ENCODE peak calls at places on chromosome 13, in five cellular contexts. C is gastrocnemius medialis, Y is GM10248, T is PC-3, I is uterus. E is an unnamed sample.

GRCh38 chr13:29706923-29707322 is 111.4 kb upstream of the SLC7A1 start:
- DNase-seq in C (no peak), Y (no peak), T (no peak), I (no peak), E (no peak)

GRCh38 chr13:73358606-73359005 is 299.8 kb downstream of the KLF5 start:
- DNase-seq in C (no peak), Y (no peak), T (no peak), I (no peak), E (no peak)

GRCh38 chr13:92158335-92158734 is 759.9 kb downstream of the GPC5 start:
- DNase-seq in C (no peak), Y (no peak), T (peak; percentile 58), I (no peak), E (no peak)

GRCh38 chr13:40113644-40114304 is 458.3 kb downstream of the COG6 start:
- DNase-seq in C (no peak), Y (no peak), T (no peak), I (peak; percentile 56), E (no peak)

GRCh38 chr13:25192489-25192888 is 20.4 kb upstream of the AMER2 start:
- DNase-seq in C (no peak), Y (no peak), T (no peak), I (no peak), E (no peak)

GRCh38 chr13:98454389-98454881 is 122.5 kb downstream of the STK24 start:
- DNase-seq in C (no peak), Y (no peak), T (peak; percentile 34), I (no peak), E (no peak)

GRCh38 chr13:76832258-76832988 is 53.8 kb downstream of the KCTD12 start:
- DNase-seq in C (no peak), Y (no peak), T (no peak), I (no peak), E (no peak)

GRCh38 chr13:114096031-114096485 is 36.4 kb downstream of the RASA3 start:
- DNase-seq in C (no peak), Y (no peak), T (no peak), I (peak; percentile 7), E (no peak)

GRCh38 chr13:23657056-23657455 is 86.8 kb downstream of the TNFRSF19 start:
- DNase-seq in C (no peak), Y (no peak), T (no peak), I (no peak), E (no peak)

GRCh38 chr13:33230178-33230881 is 55.2 kb downstream of the STARD13 start:
- DNase-seq in C (no peak), Y (no peak), T (peak; percentile 63), I (no peak), E (no peak)

GRCh38 chr13:33231339-33231738 is 54.2 kb downstream of the STARD13 start:
- DNase-seq in C (no peak), Y (no peak), T (peak; percentile 22), I (no peak), E (no peak)

GRCh38 chr13:33227927-33228644 is 57.5 kb downstream of the STARD13 start:
- DNase-seq in C (peak; percentile 32), Y (no peak), T (no peak), I (no peak), E (no peak)

GRCh38 chr13:33229446-33230177 is 55.9 kb downstream of the STARD13 start:
- DNase-seq in C (no peak), Y (no peak), T (no peak), I (no peak), E (no peak)

DNA sequence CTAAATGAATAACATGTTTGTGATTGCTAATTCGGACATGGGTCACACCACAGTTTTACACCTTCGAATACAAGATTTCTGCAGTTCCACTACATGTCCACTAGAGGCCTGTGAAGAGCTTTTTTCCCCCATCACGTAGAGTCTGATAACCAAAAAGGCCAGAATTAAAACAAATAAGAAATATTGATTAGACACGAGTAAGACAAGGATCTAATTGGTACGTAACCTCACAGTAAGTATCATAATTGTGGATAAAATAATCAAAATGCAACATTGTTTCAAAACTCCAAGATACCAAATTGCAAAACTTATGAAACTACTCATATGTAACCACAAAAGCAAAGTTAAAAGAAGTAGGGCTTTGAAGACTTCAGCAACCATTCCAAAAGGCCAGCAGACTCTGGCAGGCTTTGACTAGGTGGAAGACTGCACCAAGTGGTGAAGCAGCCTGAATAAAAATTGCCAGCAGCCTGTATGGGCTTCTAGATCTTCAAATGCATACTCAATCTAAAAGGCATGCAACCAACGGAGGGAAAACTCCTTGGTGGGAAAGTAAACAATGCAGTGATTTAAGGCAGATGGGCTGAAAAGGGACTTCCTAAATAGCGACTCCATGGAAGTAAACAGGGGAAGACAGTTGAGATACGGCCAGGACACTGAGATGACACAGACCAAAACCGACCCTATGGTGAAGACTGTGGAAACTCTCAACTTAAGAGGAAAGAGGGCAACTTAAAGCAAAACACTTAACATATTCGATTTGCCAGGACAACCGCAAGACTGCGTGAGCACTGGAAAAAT is 56.7 kb downstream of the STARD13 start:
- DNase-seq in C (no peak), Y (peak; percentile 60), T (peak; percentile 57), I (no peak), E (no peak)
- TF ChIP-seq CTCF in C (peak; percentile 88), Y (peak; percentile 78), T (peak; percentile 90), I (peak; percentile 89), E (peak; percentile 79)

DNA sequence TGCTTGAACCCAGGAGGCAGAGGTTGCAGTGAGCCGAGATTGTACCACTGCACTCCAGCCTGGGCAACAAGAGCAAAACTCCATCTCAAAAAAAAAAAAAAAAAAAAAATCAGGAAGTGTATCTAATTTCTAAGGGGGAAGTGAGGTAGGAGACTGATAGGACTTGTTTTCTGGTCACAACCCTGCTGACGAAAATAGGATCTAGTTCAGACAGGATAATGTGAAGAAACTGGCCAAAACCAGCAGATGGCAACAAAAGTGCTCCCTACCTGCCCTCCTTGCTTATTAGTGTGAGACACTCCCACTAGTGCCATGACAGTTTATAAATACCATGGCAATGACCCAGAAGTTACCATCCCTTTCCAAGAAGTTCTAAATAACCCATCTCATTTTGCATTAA is 36.0 kb upstream of the KPNA3 start:
- DNase-seq in C (no peak), Y (no peak), T (peak; percentile 17), I (no peak), E (no peak)
- TF ChIP-seq CTCF in C (no peak), Y (no peak), T (no peak), I (no peak), E (no peak)

GRCh38 chr13:81927347-81927746 is 1586.4 kb upstream of the SPRY2 start:
- DNase-seq in C (no peak), Y (no peak), T (peak; percentile 23), I (no peak), E (no peak)

DNA sequence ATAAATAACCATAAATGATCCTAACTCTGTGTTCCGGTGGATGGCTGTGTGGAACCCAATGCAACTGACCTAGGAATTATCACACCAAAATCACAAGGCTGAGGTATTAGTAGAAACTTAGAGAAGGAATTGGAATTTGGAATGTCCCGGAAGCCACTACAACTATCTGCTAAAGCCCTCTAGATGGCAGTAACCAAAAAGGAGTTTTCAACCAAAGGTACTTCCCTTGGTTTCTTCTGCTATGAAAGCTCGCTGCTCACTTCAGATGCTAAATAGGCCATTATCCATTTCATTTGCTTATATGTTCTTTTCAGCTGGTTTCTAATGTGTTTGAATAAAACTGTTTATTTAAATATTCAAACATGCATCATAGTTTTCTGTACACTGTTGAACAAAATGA is 1589.1 kb upstream of the SPRY2 start:
- DNase-seq in C (no peak), Y (no peak), T (peak; percentile 42), I (no peak), E (no peak)
- TF ChIP-seq CTCF in C (no peak), Y (no peak), T (peak; percentile 61), I (no peak), E (no peak)

DNA sequence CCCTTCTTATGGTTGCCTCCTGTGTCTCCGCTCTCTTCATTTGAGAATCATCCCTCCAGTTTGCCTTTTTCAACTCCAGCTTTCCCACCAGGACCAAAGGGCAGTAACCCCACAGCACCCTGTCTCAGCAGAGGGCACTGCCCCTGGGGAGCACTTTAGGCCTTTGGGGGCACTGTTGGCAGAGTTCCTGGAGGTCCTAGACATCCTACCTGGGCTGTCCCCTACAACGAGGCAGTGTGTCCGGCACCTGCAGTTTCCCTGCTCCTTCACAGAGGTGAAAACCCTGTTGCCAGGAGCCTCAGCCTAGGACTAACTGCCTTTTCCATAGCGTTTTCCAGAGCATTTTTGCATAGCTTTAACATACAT is 234.8 kb downstream of the TEX29 start:
- DNase-seq in C (no peak), Y (no peak), T (no peak), I (no peak), E (no peak)
- TF ChIP-seq CTCF in C (no peak), Y (no peak), T (no peak), I (no peak), E (no peak)

GRCh38 chr13:42816538-42816937 is 35.2 kb downstream of the FAM216B start:
- DNase-seq in C (no peak), Y (no peak), T (no peak), I (no peak), E (no peak)
- TF ChIP-seq CTCF in C (no peak), Y (no peak), T (peak; percentile 27), I (no peak), E (no peak)

E was measured in natural killer cell.